ENCODE peak calls at places on chromosomes 5 and 9, in five cellular contexts. One of them, this sample, is unnamed.

GRCh38 chr5:116032094-116032517 is at the start of gene ARL14EPL:
- DNase-seq in fibroblast of pulmonary artery: peak; percentile 94
- DNase-seq in lung: peak; percentile 66
- DNase-seq in right lobe of liver: peak; percentile 45
- DNase-seq in cardiac fibroblast: peak; percentile 92
- DNase-seq in this sample: peak; percentile 74

GRCh38 chr5:102778478-102778877 is 23.4 kb downstream of the PAM start:
- DNase-seq in fibroblast of pulmonary artery: peak; percentile 64
- DNase-seq in lung: no peak
- DNase-seq in right lobe of liver: no peak
- DNase-seq in cardiac fibroblast: peak; percentile 67
- DNase-seq in this sample: peak; percentile 70

GRCh38 chr5:5826911-5827310 is 404.4 kb downstream of the ICE1 start:
- DNase-seq in fibroblast of pulmonary artery: no peak
- DNase-seq in lung: no peak
- DNase-seq in right lobe of liver: no peak
- DNase-seq in cardiac fibroblast: no peak
- DNase-seq in this sample: peak; percentile 66

GRCh38 chr9:127898433-127899199 is 787 bp downstream of the ST6GALNAC6 start:
- DNase-seq in fibroblast of pulmonary artery: peak; percentile 93
- DNase-seq in lung: no peak
- DNase-seq in right lobe of liver: peak; percentile 72
- DNase-seq in cardiac fibroblast: peak; percentile 97
- DNase-seq in this sample: peak; percentile 90

GRCh38 chr9:132201780-132202703 is 40.2 kb downstream of the NTNG2 start:
- DNase-seq in fibroblast of pulmonary artery: no peak
- DNase-seq in lung: no peak
- DNase-seq in right lobe of liver: no peak
- DNase-seq in cardiac fibroblast: no peak
- DNase-seq in this sample: no peak

GRCh38 chr5:90226433-90227099 is 183.0 kb downstream of the CETN3 start:
- DNase-seq in fibroblast of pulmonary artery: no peak
- DNase-seq in lung: no peak
- DNase-seq in right lobe of liver: no peak
- DNase-seq in cardiac fibroblast: no peak
- DNase-seq in this sample: no peak

GRCh38 chr5:76764374-76764773 is 48.4 kb downstream of the F2R start:
- DNase-seq in fibroblast of pulmonary artery: no peak
- DNase-seq in lung: no peak
- DNase-seq in right lobe of liver: no peak
- DNase-seq in cardiac fibroblast: no peak
- DNase-seq in this sample: no peak

GRCh38 chr5:2582106-2582505 is 169.4 kb downstream of the IRX2 start:
- DNase-seq in fibroblast of pulmonary artery: no peak
- DNase-seq in lung: no peak
- DNase-seq in right lobe of liver: no peak
- DNase-seq in cardiac fibroblast: no peak
- DNase-seq in this sample: no peak

GRCh38 chr5:57824047-57824446 is 341.4 kb upstream of the ACTBL2 start:
- DNase-seq in fibroblast of pulmonary artery: peak; percentile 53
- DNase-seq in lung: no peak
- DNase-seq in right lobe of liver: no peak
- DNase-seq in cardiac fibroblast: no peak
- DNase-seq in this sample: no peak

GRCh38 chr5:32027093-32027716 is 146.9 kb downstream of the GOLPH3 start:
- DNase-seq in fibroblast of pulmonary artery: no peak
- DNase-seq in lung: no peak
- DNase-seq in right lobe of liver: no peak
- DNase-seq in cardiac fibroblast: no peak
- DNase-seq in this sample: peak; percentile 28

GRCh38 chr5:171055881-171056454 is 194.2 kb downstream of the RANBP17 start:
- DNase-seq in fibroblast of pulmonary artery: peak; percentile 6
- DNase-seq in lung: no peak
- DNase-seq in right lobe of liver: no peak
- DNase-seq in cardiac fibroblast: no peak
- DNase-seq in this sample: peak; percentile 15

GRCh38 chr9:85715587-85715986 is 26.2 kb downstream of the AGTPBP1 start:
- DNase-seq in fibroblast of pulmonary artery: no peak
- DNase-seq in lung: no peak
- DNase-seq in right lobe of liver: no peak
- DNase-seq in cardiac fibroblast: peak; percentile 45
- DNase-seq in this sample: peak; percentile 6

GRCh38 chr9:76107487-76107886 is 217.0 kb downstream of the PCSK5 start:
- DNase-seq in fibroblast of pulmonary artery: peak; percentile 24
- DNase-seq in lung: no peak
- DNase-seq in right lobe of liver: no peak
- DNase-seq in cardiac fibroblast: peak; percentile 13
- DNase-seq in this sample: peak; percentile 4

GRCh38 chr5:89343666-89344065 is 460.7 kb upstream of the MEF2C start:
- DNase-seq in fibroblast of pulmonary artery: no peak
- DNase-seq in lung: peak; percentile 31
- DNase-seq in right lobe of liver: no peak
- DNase-seq in cardiac fibroblast: no peak
- DNase-seq in this sample: no peak

GRCh38 chr9:69265891-69266290 is 59.1 kb upstream of the ENTREP1 start:
- DNase-seq in fibroblast of pulmonary artery: peak; percentile 39
- DNase-seq in lung: no peak
- DNase-seq in right lobe of liver: no peak
- DNase-seq in cardiac fibroblast: peak; percentile 15
- DNase-seq in this sample: no peak

GRCh38 chr5:38846379-38846967 is 661 bp downstream of the OSMR start:
- DNase-seq in fibroblast of pulmonary artery: no peak
- DNase-seq in lung: no peak
- DNase-seq in right lobe of liver: no peak
- DNase-seq in cardiac fibroblast: no peak
- DNase-seq in this sample: peak; percentile 36
- H3K4me3 ChIP-seq in fibroblast of pulmonary artery: peak overlapping the region; percentile 95
- H3K4me3 ChIP-seq in lung: peak overlapping the region; percentile 66
- H3K4me3 ChIP-seq in right lobe of liver: peak overlapping the region; percentile 71
- H3K4me3 ChIP-seq in cardiac fibroblast: peak overlapping the region; percentile 92
- H3K4me3 ChIP-seq in this sample: peak overlapping the region; percentile 71

GRCh38 chr5:138579517-138579863 is 4.3 kb upstream of the HSPA9 start:
- DNase-seq in fibroblast of pulmonary artery: no peak
- DNase-seq in lung: no peak
- DNase-seq in right lobe of liver: no peak
- DNase-seq in cardiac fibroblast: no peak
- DNase-seq in this sample: no peak
- TF ChIP-seq CTCF in fibroblast of pulmonary artery: no peak
- TF ChIP-seq CTCF in lung: no peak
- TF ChIP-seq CTCF in right lobe of liver: no peak
- TF ChIP-seq CTCF in cardiac fibroblast: no peak
- TF ChIP-seq CTCF in this sample: no peak

GRCh38 chr5:135544666-135545045 is 8.9 kb upstream of the NEUROG1 start:
- DNase-seq in fibroblast of pulmonary artery: no peak
- DNase-seq in lung: no peak
- DNase-seq in right lobe of liver: no peak
- DNase-seq in cardiac fibroblast: no peak
- DNase-seq in this sample: no peak
- H3K4me3 ChIP-seq in fibroblast of pulmonary artery: peak overlapping the region; percentile 36
- H3K4me3 ChIP-seq in lung: no peak overlapping the region
- H3K4me3 ChIP-seq in right lobe of liver: peak overlapping the region; percentile 56
- H3K4me3 ChIP-seq in cardiac fibroblast: no peak overlapping the region
- H3K4me3 ChIP-seq in this sample: peak overlapping the region; percentile 41

GRCh38 chr5:168992687-168993086 is 308.3 kb downstream of the SLIT3 start:
- DNase-seq in fibroblast of pulmonary artery: no peak
- DNase-seq in lung: no peak
- DNase-seq in right lobe of liver: no peak
- DNase-seq in cardiac fibroblast: no peak
- DNase-seq in this sample: no peak
- TF ChIP-seq CTCF in fibroblast of pulmonary artery: peak; percentile 9
- TF ChIP-seq CTCF in lung: no peak
- TF ChIP-seq CTCF in right lobe of liver: no peak
- TF ChIP-seq CTCF in cardiac fibroblast: no peak
- TF ChIP-seq CTCF in this sample: no peak

GRCh38 chr5:95448836-95449235 is 57.7 kb downstream of the FAM81B start:
- DNase-seq in fibroblast of pulmonary artery: no peak
- DNase-seq in lung: no peak
- DNase-seq in right lobe of liver: no peak
- DNase-seq in cardiac fibroblast: no peak
- DNase-seq in this sample: no peak
- H3K4me3 ChIP-seq in fibroblast of pulmonary artery: no peak overlapping the region
- H3K4me3 ChIP-seq in lung: no peak overlapping the region
- H3K4me3 ChIP-seq in right lobe of liver: no peak overlapping the region
- H3K4me3 ChIP-seq in cardiac fibroblast: no peak overlapping the region
- H3K4me3 ChIP-seq in this sample: no peak overlapping the region

DNA sequence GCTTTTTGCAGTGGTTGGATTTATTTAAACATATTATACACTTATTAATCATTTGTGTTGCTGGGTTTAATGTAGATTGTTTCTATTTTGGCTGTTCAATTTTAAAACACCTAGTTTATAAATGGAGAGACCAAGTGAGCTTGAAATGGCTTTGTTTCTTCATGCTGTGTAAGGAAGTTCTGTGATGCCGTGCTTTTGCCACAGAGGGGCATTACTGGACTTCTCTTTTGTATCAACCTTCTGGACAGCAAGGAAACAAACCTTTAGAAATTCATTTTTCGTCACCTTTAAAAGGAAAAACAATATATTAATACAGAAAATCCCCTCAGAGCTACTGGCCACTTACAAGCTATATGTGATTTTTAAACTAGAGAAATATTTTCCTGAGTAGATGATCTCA is 81.9 kb downstream of the DMRTA1 start:
- DNase-seq in fibroblast of pulmonary artery: peak; percentile 0
- DNase-seq in lung: no peak
- DNase-seq in right lobe of liver: no peak
- DNase-seq in cardiac fibroblast: peak; percentile 14
- DNase-seq in this sample: no peak
- TF ChIP-seq CTCF in fibroblast of pulmonary artery: no peak
- TF ChIP-seq CTCF in lung: no peak
- TF ChIP-seq CTCF in right lobe of liver: no peak
- TF ChIP-seq CTCF in cardiac fibroblast: no peak
- TF ChIP-seq CTCF in this sample: no peak

GRCh38 chr5:10441083-10441991 is at the start of gene ROPN1L:
- DNase-seq in fibroblast of pulmonary artery: peak; percentile 84
- DNase-seq in lung: peak; percentile 86
- DNase-seq in right lobe of liver: peak; percentile 90
- DNase-seq in cardiac fibroblast: peak; percentile 89
- DNase-seq in this sample: peak; percentile 85

GRCh38 chr5:10440367-10440990 is 1.2 kb upstream of the ROPN1L start:
- DNase-seq in fibroblast of pulmonary artery: no peak
- DNase-seq in lung: no peak
- DNase-seq in right lobe of liver: no peak
- DNase-seq in cardiac fibroblast: no peak
- DNase-seq in this sample: no peak

GRCh38 chr5:10445352-10445751 is 3.7 kb downstream of the ROPN1L start:
- DNase-seq in fibroblast of pulmonary artery: no peak
- DNase-seq in lung: no peak
- DNase-seq in right lobe of liver: no peak
- DNase-seq in cardiac fibroblast: no peak
- DNase-seq in this sample: no peak

GRCh38 chr5:10441992-10442435 is 335 bp downstream of the ROPN1L start:
- DNase-seq in fibroblast of pulmonary artery: no peak
- DNase-seq in lung: no peak
- DNase-seq in right lobe of liver: no peak
- DNase-seq in cardiac fibroblast: no peak
- DNase-seq in this sample: no peak

GRCh38 chr5:10442581-10442980 is 902 bp downstream of the ROPN1L start:
- DNase-seq in fibroblast of pulmonary artery: no peak
- DNase-seq in lung: no peak
- DNase-seq in right lobe of liver: no peak
- DNase-seq in cardiac fibroblast: no peak
- DNase-seq in this sample: peak; percentile 88
- H3K4me3 ChIP-seq in fibroblast of pulmonary artery: peak overlapping the region; percentile 68
- H3K4me3 ChIP-seq in lung: no peak overlapping the region
- H3K4me3 ChIP-seq in right lobe of liver: peak overlapping the region; percentile 63
- H3K4me3 ChIP-seq in cardiac fibroblast: peak overlapping the region; percentile 62
- H3K4me3 ChIP-seq in this sample: peak overlapping the region; percentile 72

GRCh38 chr9:32069169-32069813 is 315.2 kb upstream of the ACO1 start:
- DNase-seq in fibroblast of pulmonary artery: no peak
- DNase-seq in lung: no peak
- DNase-seq in right lobe of liver: no peak
- DNase-seq in cardiac fibroblast: no peak
- DNase-seq in this sample: no peak
- TF ChIP-seq CTCF in fibroblast of pulmonary artery: peak; percentile 12
- TF ChIP-seq CTCF in lung: no peak
- TF ChIP-seq CTCF in right lobe of liver: peak; percentile 39
- TF ChIP-seq CTCF in cardiac fibroblast: no peak
- TF ChIP-seq CTCF in this sample: no peak

DNA sequence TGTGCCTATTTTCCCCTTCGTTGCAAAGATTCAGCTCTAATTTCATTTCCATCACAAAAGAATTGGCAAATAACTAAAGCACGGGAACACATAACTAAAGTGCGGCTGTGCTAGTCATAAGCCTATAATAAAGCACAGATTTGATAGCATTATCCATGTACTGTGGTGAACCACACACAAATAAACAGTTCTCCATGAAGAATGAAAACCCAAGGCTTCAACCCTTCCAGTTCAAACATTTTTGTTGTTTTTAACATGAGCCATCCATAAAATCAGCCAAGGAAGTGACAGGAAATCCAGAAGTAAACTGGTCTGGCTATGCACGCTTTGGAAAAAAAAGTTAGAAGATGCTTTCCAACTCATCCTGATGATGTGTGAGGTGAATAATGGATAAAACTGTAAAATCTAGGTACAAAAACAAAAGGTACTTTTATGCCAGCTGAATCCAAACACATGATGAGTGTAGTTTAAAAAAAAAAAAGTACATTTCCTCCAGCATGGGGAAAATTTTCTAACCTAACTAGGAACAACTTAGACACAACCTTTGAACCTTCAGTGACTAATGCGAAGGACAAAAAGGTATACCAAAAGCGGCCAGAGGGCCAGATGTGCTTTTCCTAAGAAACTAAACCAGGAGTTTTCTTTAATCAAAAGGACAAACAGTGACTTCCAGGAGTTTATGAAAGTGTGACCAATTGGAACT is 10.2 kb downstream of the ZNF608 start:
- DNase-seq in fibroblast of pulmonary artery: no peak
- DNase-seq in lung: no peak
- DNase-seq in right lobe of liver: no peak
- DNase-seq in cardiac fibroblast: no peak
- DNase-seq in this sample: peak; percentile 90
- H3K4me3 ChIP-seq in fibroblast of pulmonary artery: peak overlapping the region; percentile 34
- H3K4me3 ChIP-seq in lung: no peak overlapping the region
- H3K4me3 ChIP-seq in right lobe of liver: no peak overlapping the region
- H3K4me3 ChIP-seq in cardiac fibroblast: no peak overlapping the region
- H3K4me3 ChIP-seq in this sample: peak overlapping the region; percentile 42

GRCh38 chr9:20065076-20065475 is 276.2 kb upstream of the SLC24A2 start:
- DNase-seq in fibroblast of pulmonary artery: peak; percentile 58
- DNase-seq in lung: no peak
- DNase-seq in right lobe of liver: no peak
- DNase-seq in cardiac fibroblast: no peak
- DNase-seq in this sample: no peak

GRCh38 chr9:20070336-20070735 is 281.5 kb upstream of the SLC24A2 start:
- DNase-seq in fibroblast of pulmonary artery: no peak
- DNase-seq in lung: no peak
- DNase-seq in right lobe of liver: no peak
- DNase-seq in cardiac fibroblast: no peak
- DNase-seq in this sample: no peak

DNA sequence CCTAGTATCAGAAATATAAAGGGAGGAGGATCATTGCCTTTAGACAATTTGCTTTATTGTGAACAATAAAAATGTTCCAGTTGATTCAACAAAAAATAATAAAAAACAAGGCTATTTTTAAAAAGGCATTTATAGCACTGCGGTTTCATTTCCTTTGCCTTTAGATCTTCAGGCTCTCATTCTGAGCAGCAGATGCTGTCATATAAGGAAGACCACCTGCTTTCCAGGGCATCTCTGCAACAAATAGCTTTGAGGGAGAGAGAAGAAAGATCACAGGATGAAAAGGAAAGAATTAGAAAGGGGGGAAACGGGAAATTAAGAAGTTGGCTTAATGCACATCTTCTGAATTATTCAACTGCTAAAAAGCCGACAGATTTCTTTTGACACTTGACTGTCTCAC is 277.3 kb upstream of the SLC24A2 start:
- DNase-seq in fibroblast of pulmonary artery: no peak
- DNase-seq in lung: no peak
- DNase-seq in right lobe of liver: no peak
- DNase-seq in cardiac fibroblast: no peak
- DNase-seq in this sample: no peak
- TF ChIP-seq CTCF in fibroblast of pulmonary artery: no peak
- TF ChIP-seq CTCF in lung: no peak
- TF ChIP-seq CTCF in right lobe of liver: no peak
- TF ChIP-seq CTCF in cardiac fibroblast: no peak
- TF ChIP-seq CTCF in this sample: no peak

This sample was measured in fibroblast of villous mesenchyme.